ENCODE peak calls at places on chromosomes 3 and 15, in nine cellular contexts. Y, H, W, J, S, N, Q, R and F are unnamed samples.

GRCh38 chr15:55183679-55184078 is 13.1 kb downstream of the RSL24D1 start:
- DNase-seq in J (no peak), N (peak), Q (no peak), S (no peak), H (no peak), R (peak), W (no peak), Y (no peak), F (no peak)

GRCh38 chr15:59622289-59622688 is 10.7 kb downstream of the GCNT3 start:
- DNase-seq in J (peak), Y (no peak), W (peak), S (no peak), N (peak), H (no peak), Q (no peak), R (peak), F (no peak)

GRCh38 chr15:22888120-22888859 is 49.8 kb downstream of the NIPA2 start:
- DNase-seq in R (peak), N (peak), Y (no peak), W (no peak), H (no peak), Q (peak), S (no peak), J (peak), F (no peak)

GRCh38 chr3:37779289-37780152 is 82.2 kb upstream of the CTDSPL start:
- DNase-seq in W (no peak), S (peak), J (peak), Y (no peak), Q (peak), H (no peak), R (peak), N (peak), F (peak)

GRCh38 chr3:133383175-133383574 is 16.7 kb upstream of the BFSP2 start:
- DNase-seq in Y (no peak), N (peak), W (no peak), H (no peak), Q (no peak), R (peak), S (peak), J (no peak), F (no peak)

GRCh38 chr15:50797926-50798325 is 32.4 kb upstream of the SPPL2A start:
- DNase-seq in N (peak), R (peak), W (peak), Q (no peak), S (no peak), J (no peak), H (no peak), Y (no peak), F (peak)

GRCh38 chr3:189340680-189341460 is 169.1 kb downstream of the TPRG1 start:
- DNase-seq in H (no peak), S (no peak), R (no peak), J (no peak), N (peak), W (peak), Q (no peak), Y (no peak), F (no peak)

GRCh38 chr3:181726351-181727121 is 14.8 kb downstream of the SOX2 start:
- DNase-seq in R (no peak), Y (no peak), H (no peak), N (no peak), Q (no peak), S (no peak), J (no peak), W (no peak), F (no peak)

GRCh38 chr3:35639251-35640185 is at the start of gene ARPP21:
- DNase-seq in W (no peak), S (no peak), J (peak), Y (no peak), Q (no peak), N (peak), R (peak), H (no peak), F (no peak)

GRCh38 chr15:91885714-91886265 is 32.3 kb downstream of the SLCO3A1 start:
- DNase-seq in R (no peak), H (no peak), Q (no peak), W (no peak), J (no peak), N (no peak), S (no peak), Y (no peak), F (no peak)

GRCh38 chr3:188119846-188120245 is 34.1 kb upstream of the LPP start:
- DNase-seq in S (no peak), Q (no peak), W (no peak), J (no peak), R (no peak), N (no peak), H (no peak), Y (no peak), F (no peak)

GRCh38 chr3:50525987-50526386 is 22.6 kb upstream of the CACNA2D2 start:
- DNase-seq in N (peak), W (peak), Q (no peak), S (peak), J (peak), R (peak), H (peak), Y (no peak), F (no peak)

GRCh38 chr3:94303897-94304296 is 241.0 kb downstream of the NSUN3 start:
- DNase-seq in J (no peak), W (no peak), N (peak), Y (no peak), R (peak), Q (no peak), S (no peak), H (peak), F (peak)

GRCh38 chr3:197371521-197372075 is 73.2 kb upstream of the DLG1 start:
- DNase-seq in Y (no peak), H (no peak), Q (no peak), S (no peak), R (no peak), N (no peak), J (no peak), W (no peak), F (no peak)

GRCh38 chr15:89371145-89372044 is 36.8 kb upstream of the POLG start:
- DNase-seq in N (no peak), Q (no peak), Y (no peak), J (no peak), S (no peak), R (no peak), W (no peak), H (no peak), F (no peak)

GRCh38 chr3:11625376-11626083 is 18.2 kb downstream of the VGLL4 start:
- DNase-seq in N (no peak), H (no peak), S (no peak), Q (no peak), J (no peak), R (no peak), Y (no peak), W (no peak), F (no peak)

GRCh38 chr3:34008191-34008590 is 209.8 kb downstream of the PDCD6IP start:
- DNase-seq in N (no peak), Q (no peak), S (no peak), H (no peak), J (no peak), R (no peak), W (no peak), Y (no peak), F (no peak)

GRCh38 chr15:57946491-57947048 is 118.9 kb downstream of the ALDH1A2 start:
- DNase-seq in N (no peak), Y (no peak), J (no peak), H (no peak), Q (no peak), R (no peak), S (no peak), W (no peak), F (no peak)

DNA sequence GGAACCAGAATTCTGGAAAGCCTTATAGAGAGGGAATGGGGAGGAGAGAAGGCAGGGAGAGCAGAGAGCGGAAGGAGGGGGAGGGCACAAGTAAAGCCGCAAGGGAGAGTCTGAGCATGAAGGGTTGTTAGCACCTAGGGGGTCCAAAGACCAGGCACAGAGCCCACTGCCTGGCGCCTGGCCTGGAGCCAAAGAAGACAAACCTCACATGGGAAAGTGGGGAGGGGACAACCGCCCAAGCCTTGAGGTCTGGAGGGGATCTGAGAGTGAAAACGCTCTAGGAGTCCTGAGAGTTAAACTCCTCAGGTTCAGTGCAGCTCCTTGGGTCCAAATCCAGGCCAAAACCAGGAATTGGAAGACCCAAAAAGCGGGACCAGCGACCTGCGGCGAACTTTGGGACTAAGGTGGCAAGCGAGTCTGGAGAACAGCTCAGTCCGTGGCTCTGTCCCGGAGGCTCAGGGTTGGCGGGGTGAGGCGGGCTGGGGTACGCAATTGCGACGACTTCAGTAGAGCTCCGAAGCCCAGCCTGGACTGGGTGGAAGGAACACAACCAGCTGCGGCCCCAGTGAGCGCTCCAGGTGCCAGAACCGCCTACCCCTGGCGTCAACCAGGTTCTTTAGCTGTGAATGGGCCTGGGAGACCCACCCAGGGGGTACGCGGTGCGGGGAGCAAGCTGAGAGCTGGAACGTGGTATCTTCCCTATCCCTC is 807 bp upstream of the INAFM2 start:
- DNase-seq in R (no peak), Y (no peak), H (no peak), N (no peak), J (no peak), W (no peak), Q (no peak), S (no peak), F (no peak)
- H3K27ac ChIP-seq in R (no peak), Y (no peak), H (peak), N (no peak), J (no peak), W (peak), Q (no peak), S (peak), F (peak)

GRCh38 chr15:96047255-96047931 is 283.1 kb upstream of the NR2F2 start:
- DNase-seq in H (no peak), N (no peak), Q (peak), W (no peak), S (no peak), Y (no peak), R (no peak), J (no peak), F (no peak)
- TF ChIP-seq CTCF in H (no peak), N (no peak), Q (peak), W (no peak), S (no peak), Y (no peak), R (no peak), J (no peak), F (no peak)

GRCh38 chr3:141439589-141439988 is 47.2 kb upstream of the RASA2 start:
- DNase-seq in Y (no peak), Q (no peak), S (no peak), J (no peak), R (no peak), N (no peak), H (no peak), W (no peak), F (no peak)
- H3K27ac ChIP-seq in Y (no peak), Q (no peak), S (peak), J (peak), R (no peak), N (no peak), H (peak), W (peak), F (peak)

DNA sequence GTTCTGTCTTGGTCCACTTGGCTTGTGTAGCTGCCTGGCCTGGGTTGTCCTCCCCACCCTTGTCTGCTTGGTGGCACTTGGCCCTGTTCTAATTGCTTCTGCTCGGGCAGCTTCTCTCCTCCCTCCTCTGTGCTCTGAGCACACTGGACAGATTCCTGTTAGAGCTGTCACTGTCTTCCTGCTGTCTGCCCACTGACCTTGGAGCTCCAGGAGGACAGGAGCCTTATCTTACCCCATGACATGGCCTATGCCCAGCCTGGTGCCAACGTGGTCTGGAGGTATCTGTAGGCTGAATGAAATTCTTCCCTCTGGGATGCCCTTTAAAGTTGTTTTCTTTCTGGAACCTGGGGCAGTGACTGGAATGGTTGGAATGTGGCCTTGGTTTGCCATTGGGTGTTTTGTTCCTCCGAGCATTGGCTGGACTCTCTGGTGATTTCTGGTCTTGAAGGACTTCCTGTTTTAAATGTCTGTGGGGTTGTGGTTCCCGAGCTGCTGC is 94.1 kb downstream of the FAM43A start:
- DNase-seq in H (peak), J (no peak), R (no peak), W (no peak), N (no peak), Y (no peak), S (no peak), Q (no peak), F (no peak)
- TF ChIP-seq CTCF in H (no peak), J (no peak), R (no peak), W (no peak), N (no peak), Y (no peak), S (no peak), Q (no peak), F (no peak)

DNA sequence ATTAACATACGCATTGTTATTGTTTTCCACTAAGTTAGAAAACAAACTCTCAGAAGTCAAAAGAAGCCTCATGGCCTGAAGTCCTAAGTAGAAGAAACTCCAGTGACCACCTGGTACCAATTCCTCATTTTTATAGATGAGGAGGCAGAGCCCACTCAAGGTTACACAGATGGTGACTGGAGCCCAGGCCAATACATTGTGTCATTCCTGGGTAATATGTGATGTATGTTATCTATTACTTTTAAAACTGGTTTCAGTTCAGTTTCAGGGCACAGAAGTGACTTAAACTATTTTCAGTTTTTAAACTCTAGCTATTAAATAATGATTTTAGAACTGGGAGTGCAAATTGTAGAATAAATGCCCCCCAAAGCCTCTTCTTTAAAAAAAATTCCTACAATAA is 66.7 kb upstream of the STXBP5L start:
- DNase-seq in S (no peak), H (no peak), R (no peak), J (no peak), Y (no peak), W (no peak), Q (no peak), N (no peak), F (no peak)
- H3K27ac ChIP-seq in S (no peak), H (no peak), R (no peak), J (no peak), Y (no peak), W (no peak), Q (no peak), N (no peak), F (no peak)

GRCh38 chr3:127791221-127791913 is 30.9 kb downstream of the MGLL start:
- DNase-seq in S (no peak), Q (peak), H (no peak), N (peak), J (no peak), W (peak), R (peak), Y (no peak), F (peak)
- TF ChIP-seq CTCF in S (no peak), Q (peak), H (no peak), N (peak), J (peak), W (peak), R (peak), Y (no peak), F (no peak)

GRCh38 chr15:56732135-56732880 is 1.0 kb downstream of the ZNF280D start:
- DNase-seq in W (peak), Y (no peak), Q (no peak), S (no peak), H (no peak), R (peak), N (no peak), J (peak), F (no peak)

GRCh38 chr15:56732881-56733130 is 503 bp downstream of the ZNF280D start:
- DNase-seq in N (no peak), S (no peak), W (peak), Q (no peak), R (peak), Y (no peak), H (no peak), J (peak), F (no peak)

GRCh38 chr15:56735589-56735988 is 2.3 kb upstream of the ZNF280D start:
- DNase-seq in S (no peak), J (no peak), W (no peak), N (no peak), R (no peak), Y (no peak), Q (no peak), H (no peak), F (no peak)

GRCh38 chr15:56733131-56734012 is at the start of gene ZNF280D:
- DNase-seq in J (peak), Y (peak), N (peak), Q (peak), S (peak), R (peak), H (peak), W (peak), F (peak)

DNA sequence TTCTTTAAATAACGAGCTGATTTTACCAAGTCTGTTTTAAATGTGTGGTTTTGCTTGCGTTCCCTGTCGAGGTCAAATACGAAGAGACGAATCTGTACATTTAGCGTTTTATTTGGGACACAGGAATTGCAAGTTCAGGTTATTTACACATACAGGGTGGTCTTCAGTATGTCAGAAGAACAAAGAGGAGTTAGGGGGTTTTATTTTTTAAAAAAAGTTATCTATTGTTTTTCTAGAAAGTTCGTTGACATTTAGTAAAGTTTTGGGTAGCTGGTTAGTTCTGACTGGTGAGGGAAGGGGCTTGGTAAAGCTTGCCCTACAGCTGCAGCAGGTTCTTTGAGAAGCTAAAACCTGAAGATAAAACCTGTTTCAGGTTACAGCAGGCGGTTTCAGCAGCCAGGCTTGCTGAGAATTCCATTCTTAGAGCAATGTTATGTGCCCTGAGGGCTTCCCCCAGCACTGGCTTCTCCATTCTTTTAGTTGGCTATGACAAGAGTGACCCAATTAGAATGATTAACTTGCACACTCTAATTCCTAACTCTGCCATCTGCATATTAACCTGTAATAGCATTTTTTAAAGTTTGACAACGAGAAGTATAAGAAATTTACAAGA is 810 bp upstream of the ZNF280D start:
- DNase-seq in H (no peak), Y (no peak), W (no peak), S (no peak), R (peak), J (no peak), Q (no peak), N (no peak), F (peak)
- H3K27ac ChIP-seq in H (peak), Y (no peak), W (no peak), S (peak), R (no peak), J (peak), Q (peak), N (no peak), F (peak)

GRCh38 chr3:119145500-119146167 is at the start of gene TEX55:
- DNase-seq in Q (peak), W (peak), S (no peak), H (peak), Y (no peak), J (peak), R (peak), N (peak), F (peak)
- TF ChIP-seq CTCF in Q (peak), W (peak), S (peak), H (peak), Y (peak), J (peak), R (peak), N (peak), F (peak)

GRCh38 chr15:81032818-81033217 is 32.1 kb downstream of the TLNRD1 start:
- DNase-seq in J (no peak), N (no peak), Q (no peak), S (no peak), H (no peak), Y (no peak), W (no peak), R (no peak), F (peak)
- H3K27ac ChIP-seq in J (no peak), N (no peak), Q (no peak), S (no peak), H (peak), Y (no peak), W (no peak), R (no peak), F (peak)

GRCh38 chr3:169345662-169346331 is 317.7 kb downstream of the MECOM start:
- DNase-seq in Q (no peak), S (no peak), J (no peak), H (no peak), R (peak), W (no peak), N (no peak), Y (no peak), F (peak)
- TF ChIP-seq CTCF in Q (no peak), S (peak), J (no peak), H (no peak), R (peak), W (no peak), N (no peak), Y (no peak), F (no peak)